ENCODE peak calls at places on chromosomes 1 and 21, in seven cellular contexts. W is NCI-H1092 treated with DMSO at 0.1 percent for 48 hours, H is M059J, J is NCI-H187, U is progenitor cell of endocrine pancreas, O is NCI-H146, N is AG10803. P is an unnamed sample.

GRCh38 chr1:109777436-109777835 is 13.7 kb upstream of the EPS8L3 start:
- DNase-seq in J (no peak), O (no peak), H (no peak), U (no peak), W (no peak), N (no peak), P (no peak)

GRCh38 chr1:2459757-2460156 is 16.3 kb upstream of the PLCH2 start:
- DNase-seq in N (no peak), H (peak; percentile 47), O (no peak), U (no peak), J (no peak), W (peak; percentile 19), P (no peak)

GRCh38 chr1:12040457-12041051 is 21.3 kb downstream of the MIIP start:
- DNase-seq in J (peak; percentile 32), H (peak; percentile 92), O (no peak), U (no peak), N (peak; percentile 96), W (peak; percentile 13), P (no peak)

GRCh38 chr1:221777434-221778072 is 35.7 kb upstream of the DUSP10 start:
- DNase-seq in J (no peak), U (no peak), N (no peak), W (no peak), O (no peak), H (no peak), P (no peak)

GRCh38 chr1:92424376-92424775 is 62.3 kb downstream of the GFI1 start:
- DNase-seq in W (no peak), J (no peak), H (no peak), O (no peak), U (no peak), N (no peak), P (no peak)

GRCh38 chr1:226784081-226785049 is 45.3 kb upstream of the ITPKB start:
- DNase-seq in N (no peak), W (peak; percentile 22), H (peak; percentile 70), U (no peak), J (no peak), O (peak; percentile 88), P (no peak)

GRCh38 chr1:210144736-210145135 is 87.9 kb upstream of the SERTAD4 start:
- DNase-seq in W (no peak), U (no peak), H (peak; percentile 21), N (no peak), O (no peak), J (no peak), P (peak; percentile 54)

GRCh38 chr1:198245379-198245778 is 88.6 kb downstream of the NEK7 start:
- DNase-seq in N (peak; percentile 54), W (no peak), U (no peak), H (no peak), O (no peak), J (no peak), P (no peak)

GRCh38 chr1:9438431-9439073 is 100.7 kb upstream of the SLC25A33 start:
- DNase-seq in N (peak; percentile 79), W (no peak), U (no peak), H (peak; percentile 94), J (no peak), O (no peak), P (peak; percentile 91)

GRCh38 chr21:32713726-32714125 is 14.1 kb downstream of the SYNJ1 start:
- DNase-seq in H (no peak), W (no peak), O (no peak), J (no peak), U (no peak), N (no peak), P (no peak)

GRCh38 chr1:209405183-209405823 is 178.2 kb upstream of the CAMK1G start:
- DNase-seq in J (no peak), W (no peak), O (no peak), N (peak; percentile 75), H (peak; percentile 91), U (no peak), P (peak; percentile 81)